ENCODE peak calls at places on chromosome 1, in four cellular contexts. Z, R, O and L are unnamed samples.

GRCh38 chr1:213138892-213139291 is 87.9 kb downstream of the RPS6KC1 start:
- DNase-seq in Z (no peak), R (no peak), O (no peak), L (no peak)

GRCh38 chr1:182586380-182586779 is 2.7 kb downstream of the RNASEL start:
- DNase-seq in O (no peak), Z (no peak), R (no peak), L (no peak)

GRCh38 chr1:23558872-23559135 is 497 bp downstream of the ID3 start:
- DNase-seq in R (no peak), O (no peak), Z (no peak), L (no peak)

GRCh38 chr1:115665319-115665718 is 23.5 kb downstream of the VANGL1 start:
- DNase-seq in Z (no peak), O (no peak), R (no peak), L (no peak)

GRCh38 chr1:192980856-192981255 is 78.3 kb downstream of the UCHL5 start:
- DNase-seq in O (no peak), Z (no peak), R (no peak), L (no peak)

GRCh38 chr1:14969006-14969405 is 184.5 kb upstream of the TMEM51 start:
- DNase-seq in O (no peak), R (no peak), Z (no peak), L (no peak)

GRCh38 chr1:176241385-176242015 is 34.4 kb upstream of the COP1 start:
- DNase-seq in R (no peak), Z (peak), O (peak), L (no peak)

GRCh38 chr1:38194486-38194885 is 147.9 kb upstream of the POU3F1 start:
- DNase-seq in O (no peak), R (no peak), Z (no peak), L (no peak)

GRCh38 chr1:56399326-56400292 is 179.8 kb downstream of the PLPP3 start:
- DNase-seq in Z (peak), R (no peak), O (no peak), L (no peak)

GRCh38 chr1:184193451-184193850 is 141.9 kb downstream of the TSEN15 start:
- DNase-seq in R (no peak), Z (no peak), O (no peak), L (no peak)

GRCh38 chr1:153565529-153566374 is at the start of gene S100A2:
- DNase-seq in R (peak), O (peak), Z (peak), L (peak)

GRCh38 chr1:39154553-39155361 is 49.7 kb upstream of the MACF1 start:
- DNase-seq in O (no peak), Z (peak), R (peak), L (no peak)

GRCh38 chr1:41626146-41626545 is 141.7 kb upstream of the EDN2 start:
- DNase-seq in O (no peak), Z (no peak), R (no peak), L (no peak)

GRCh38 chr1:46134660-46135331 is 2.4 kb upstream of the PIK3R3 start:
- DNase-seq in O (no peak), R (no peak), Z (peak), L (no peak)

DNA sequence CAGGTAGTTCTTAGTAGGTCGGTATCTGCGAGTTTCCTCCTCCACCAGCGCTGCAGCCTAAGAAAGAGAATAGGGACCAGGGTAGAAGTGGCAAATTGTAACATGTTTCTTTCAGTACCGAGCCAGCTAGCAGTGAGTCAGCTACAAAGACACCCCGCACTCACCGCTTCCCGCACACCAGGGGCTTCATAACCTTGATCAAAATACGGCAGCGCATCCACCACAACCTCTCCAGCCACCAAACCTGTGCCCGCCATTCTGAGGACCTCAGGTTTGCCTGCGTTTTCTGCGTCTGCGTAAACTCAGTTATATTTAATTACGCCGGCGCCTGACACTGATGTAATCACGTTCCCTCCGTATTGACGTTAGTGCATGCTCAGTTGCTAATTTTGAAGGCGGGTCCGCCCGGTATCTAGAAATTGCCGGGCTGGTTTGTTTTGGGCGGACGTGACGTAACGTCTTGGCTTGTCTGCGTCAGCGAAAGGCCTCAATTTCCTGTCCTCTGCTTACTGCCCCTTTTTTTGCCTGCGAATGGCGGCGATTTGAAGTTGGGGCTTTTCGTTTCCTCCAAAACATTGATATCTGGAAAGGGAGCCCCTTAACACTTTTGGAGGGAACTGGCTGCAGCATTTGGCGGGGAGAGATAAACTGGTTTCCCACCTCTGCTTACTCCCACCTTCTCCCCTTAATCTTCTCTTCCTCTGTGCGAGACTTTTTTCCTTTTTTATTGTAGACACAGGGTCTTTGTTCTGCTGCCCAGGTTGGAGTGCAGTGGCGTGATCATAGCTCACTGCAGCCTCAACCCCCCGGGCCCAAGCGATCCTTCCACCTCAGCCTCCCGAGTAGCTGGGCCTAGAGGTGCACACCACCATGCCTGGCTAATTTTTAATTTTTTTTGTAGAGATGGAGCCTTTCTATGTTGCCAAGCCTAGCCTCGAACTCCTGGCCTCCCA is at the start of gene BCAS2:
- DNase-seq in O (peak), R (peak), Z (peak), L (peak)
- TF ChIP-seq POLR2A in O (peak), R (peak), Z (peak), L (peak)

GRCh38 chr1:94528271-94528670 is 13.3 kb downstream of the F3 start:
- DNase-seq in O (no peak), R (no peak), Z (no peak), L (no peak)
- TF ChIP-seq POLR2A in O (no peak), R (no peak), Z (no peak), L (no peak)

GRCh38 chr1:109909531-109909930 is 1.1 kb upstream of the CSF1 start:
- DNase-seq in Z (no peak), O (no peak), R (no peak), L (no peak)

GRCh38 chr1:109910123-109910962 is at the start of gene CSF1:
- DNase-seq in O (peak), Z (peak), R (peak), L (peak)

GRCh38 chr1:109912873-109913272 is 2.2 kb downstream of the CSF1 start:
- DNase-seq in R (no peak), O (no peak), Z (no peak), L (no peak)

GRCh38 chr1:109912214-109912861 is 1.7 kb downstream of the CSF1 start:
- DNase-seq in Z (no peak), O (no peak), R (no peak), L (no peak)

GRCh38 chr1:109910963-109911798 is 532 bp downstream of the CSF1 start:
- DNase-seq in Z (peak), O (no peak), R (no peak), L (peak)
- TF ChIP-seq POLR2A in Z (no peak), O (no peak), R (no peak), L (no peak)

GRCh38 chr1:248196965-248197364 is at the start of gene OR2M3:
- DNase-seq in Z (no peak), O (no peak), R (no peak), L (no peak)
- TF ChIP-seq POLR2A in Z (no peak), O (no peak), R (no peak), L (no peak)